ENCODE peak calls at places on chromosomes 7 and 10, in four cellular contexts. D is tibial nerve, V is body of pancreas, W is adrenal gland. O is an unnamed sample.

GRCh38 chr10:124707546-124707945 is 36.6 kb downstream of the FAM53B start:
- DNase-seq in D (no peak), V (no peak), W (no peak), O (no peak)

GRCh38 chr10:95290801-95291633 is at the start of gene PDLIM1:
- DNase-seq in D (no peak), V (peak), W (peak), O (peak)

GRCh38 chr10:98163941-98164340 is 29.5 kb downstream of the R3HCC1L start:
- DNase-seq in D (no peak), V (no peak), W (no peak), O (no peak)

GRCh38 chr7:140640727-140641531 is at the start of gene DENND2A:
- DNase-seq in D (peak), V (peak), W (peak), O (peak)

GRCh38 chr10:95295031-95295755 is 4.4 kb upstream of the PDLIM1 start:
- DNase-seq in D (no peak), V (peak), W (peak), O (peak)

GRCh38 chr7:16926283-16926682 is 44.5 kb upstream of the AGR3 start:
- DNase-seq in D (peak), V (no peak), W (peak), O (peak)

GRCh38 chr10:88091490-88092061 is 228.2 kb downstream of the PTEN start:
- DNase-seq in D (no peak), V (no peak), W (no peak), O (no peak)

GRCh38 chr10:70567603-70568002 is 34.9 kb downstream of the PRF1 start:
- DNase-seq in D (no peak), V (no peak), W (no peak), O (no peak)

GRCh38 chr7:152522551-152522950 is 86.7 kb upstream of the KMT2C start:
- DNase-seq in D (no peak), V (no peak), W (peak), O (peak)

GRCh38 chr7:234712-235553 is 42.6 kb downstream of the FAM20C start:
- DNase-seq in D (peak), V (peak), W (peak), O (peak)

GRCh38 chr7:55467047-55467593 is 102.0 kb downstream of the LANCL2 start:
- DNase-seq in D (no peak), V (no peak), W (no peak), O (no peak)

GRCh38 chr10:113854757-113855626 is 531 bp downstream of the NHLRC2 start:
- DNase-seq in D (peak), V (peak), W (peak), O (peak)

GRCh38 chr10:97849491-97850402 is at the start of gene GOLGA7B:
- DNase-seq in D (no peak), V (peak), W (peak), O (peak)

GRCh38 chr10:74994714-74995308 is 116.6 kb upstream of the SAMD8 start:
- DNase-seq in D (no peak), V (no peak), W (no peak), O (no peak)

GRCh38 chr10:106714734-106715368 is 449.7 kb downstream of the SORCS1 start:
- DNase-seq in D (no peak), V (no peak), W (no peak), O (no peak)

GRCh38 chr10:114401195-114401741 is 3.0 kb downstream of the AFAP1L2 start:
- DNase-seq in D (peak), V (peak), W (peak), O (peak)

GRCh38 chr7:137937202-137937560 is 64.7 kb downstream of the CREB3L2 start:
- DNase-seq in D (no peak), V (peak), W (peak), O (peak)

GRCh38 chr10:89352039-89352597 is 24.3 kb downstream of the IFIT3 start:
- DNase-seq in D (no peak), V (peak), W (peak), O (peak)

GRCh38 chr7:128123291-128124037 is 92.2 kb upstream of the LRRC4 start:
- DNase-seq in D (no peak), V (no peak), W (no peak), O (no peak)

GRCh38 chr7:55432937-55433784 is 68.0 kb downstream of the LANCL2 start:
- DNase-seq in D (no peak), V (no peak), W (no peak), O (no peak)

GRCh38 chr10:2839081-2839725 is 228.1 kb upstream of the PFKP start:
- DNase-seq in D (peak), V (peak), W (peak), O (peak)

GRCh38 chr10:75922435-75922834 is 491.0 kb downstream of the LRMDA start:
- DNase-seq in D (no peak), V (no peak), W (no peak), O (no peak)

GRCh38 chr10:132939957-132940790 is 2.2 kb downstream of the CFAP46 start:
- DNase-seq in D (peak), V (no peak), W (peak), O (no peak)

GRCh38 chr10:59177031-59177861 is 803 bp downstream of the PHYHIPL start:
- DNase-seq in D (peak), V (peak), W (peak), O (no peak)

GRCh38 chr10:26593896-26594295 is 103.6 kb upstream of the PDSS1 start:
- DNase-seq in D (no peak), V (no peak), W (no peak), O (no peak)

GRCh38 chr10:1522237-1522636 is 215.1 kb downstream of the ADARB2 start:
- DNase-seq in D (no peak), V (no peak), W (no peak), O (no peak)

GRCh38 chr7:91169819-91170218 is 94.4 kb upstream of the FZD1 start:
- DNase-seq in D (no peak), V (no peak), W (no peak), O (no peak)

GRCh38 chr7:47150497-47151260 is 431.2 kb downstream of the TNS3 start:
- DNase-seq in D (no peak), V (no peak), W (no peak), O (no peak)

GRCh38 chr7:138434458-138435093 is 25.5 kb upstream of the TRIM24 start:
- DNase-seq in D (no peak), V (no peak), W (no peak), O (no peak)

GRCh38 chr7:34823650-34824258 is 165.7 kb downstream of the NPSR1 start:
- DNase-seq in D (peak), V (peak), W (peak), O (peak)

GRCh38 chr10:106540606-106541005 is 623.9 kb downstream of the SORCS1 start:
- DNase-seq in D (no peak), V (no peak), W (no peak), O (no peak)

GRCh38 chr10:69124558-69125121 is 662 bp downstream of the VPS26A start:
- DNase-seq in D (no peak), V (peak), W (peak), O (peak)

GRCh38 chr10:94219829-94220228 is 142.9 kb downstream of the NOC3L start:
- DNase-seq in D (no peak), V (no peak), W (no peak), O (peak)

GRCh38 chr10:24894309-24894708 is 58.1 kb downstream of the PRTFDC1 start:
- DNase-seq in D (no peak), V (no peak), W (peak), O (no peak)

GRCh38 chr10:68600041-68600778 is 40.1 kb downstream of the TET1 start:
- DNase-seq in D (peak), V (peak), W (peak), O (peak)

GRCh38 chr7:34928052-34928451 is 109.2 kb downstream of the DPY19L1 start:
- DNase-seq in D (peak), V (peak), W (peak), O (peak)

GRCh38 chr10:71334228-71334791 is 15.3 kb downstream of the SLC29A3 start:
- DNase-seq in D (no peak), V (no peak), W (no peak), O (no peak)

GRCh38 chr7:50416509-50417299 is 33.4 kb downstream of the FIGNL1 start:
- DNase-seq in D (no peak), V (no peak), W (no peak), O (no peak)

DNA sequence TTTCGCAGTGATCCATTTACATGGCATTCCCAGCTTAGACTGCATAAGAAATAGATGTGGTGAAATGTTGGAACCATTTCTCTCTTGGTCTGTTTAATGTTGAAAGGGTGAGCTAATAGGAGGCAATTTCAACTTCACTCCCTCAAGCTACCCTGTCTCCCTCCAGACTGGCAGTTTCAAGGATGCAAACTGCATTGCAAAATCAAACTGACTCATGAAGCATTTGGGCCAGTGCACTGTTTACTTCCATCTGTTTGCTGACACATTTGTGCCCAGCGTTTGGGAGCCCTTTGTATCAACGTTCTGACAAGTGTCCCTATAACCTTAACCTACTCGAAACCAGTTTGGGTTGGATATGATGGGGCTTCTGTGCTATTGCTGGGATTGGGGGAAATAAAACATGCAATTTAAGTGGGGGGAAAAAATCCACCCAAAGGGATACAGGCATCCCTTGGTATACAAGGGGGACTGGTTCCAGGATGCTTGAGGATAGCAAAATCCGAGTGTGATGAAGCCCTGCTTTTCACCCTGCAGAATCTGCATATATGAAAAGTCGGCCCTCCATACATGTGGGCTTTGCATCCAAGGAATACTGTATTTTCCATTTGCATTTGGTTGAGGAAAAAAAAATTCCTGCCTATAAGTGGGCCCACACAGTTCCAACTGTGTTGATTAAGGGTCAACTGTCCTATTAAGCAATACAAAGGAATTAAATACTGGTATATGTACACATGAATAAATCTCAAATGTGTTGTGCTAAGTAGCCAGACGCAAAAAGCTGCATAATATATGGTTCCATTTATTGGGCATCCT is 15.6 kb downstream of the RHEB start:
- DNase-seq in D (peak), V (peak), W (peak), O (no peak)
- TF ChIP-seq POLR2A in D (no peak), V (no peak), W (no peak), O (no peak)

DNA sequence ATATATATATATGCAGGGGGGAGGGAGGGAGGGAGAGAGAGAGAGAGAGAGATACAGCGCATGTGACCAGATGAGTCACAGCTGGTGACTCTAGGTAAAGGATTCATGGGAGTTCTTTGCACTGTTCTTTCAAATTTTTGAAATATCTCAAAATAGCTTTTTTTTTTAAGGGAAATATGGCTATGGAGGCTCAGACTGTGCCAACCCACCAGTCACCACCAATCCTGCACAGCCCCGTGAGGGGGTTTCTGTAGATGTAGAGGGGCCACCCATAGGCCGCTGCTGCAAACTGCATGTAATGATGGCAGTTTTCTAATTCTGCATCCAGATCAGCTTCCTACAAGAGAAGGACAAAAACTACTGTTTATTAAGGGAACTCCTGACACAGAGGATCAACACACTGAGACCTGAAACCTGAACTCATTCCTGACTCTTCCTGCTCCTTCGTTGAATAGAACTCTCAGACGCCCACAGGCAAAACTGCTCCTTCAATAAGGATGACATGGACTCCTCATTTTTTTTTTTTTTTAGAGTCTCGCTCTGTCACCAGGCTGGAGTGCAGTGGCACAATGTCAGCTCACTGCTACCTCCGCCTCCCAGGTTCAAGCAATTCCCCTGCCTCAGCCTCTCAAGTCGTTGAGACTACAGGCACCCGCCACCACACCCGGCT is 17.3 kb downstream of the DAGLB start:
- DNase-seq in D (no peak), V (no peak), W (no peak), O (no peak)
- H3K4me3 ChIP-seq in D (no peak), V (no peak), W (no peak), O (no peak)

DNA sequence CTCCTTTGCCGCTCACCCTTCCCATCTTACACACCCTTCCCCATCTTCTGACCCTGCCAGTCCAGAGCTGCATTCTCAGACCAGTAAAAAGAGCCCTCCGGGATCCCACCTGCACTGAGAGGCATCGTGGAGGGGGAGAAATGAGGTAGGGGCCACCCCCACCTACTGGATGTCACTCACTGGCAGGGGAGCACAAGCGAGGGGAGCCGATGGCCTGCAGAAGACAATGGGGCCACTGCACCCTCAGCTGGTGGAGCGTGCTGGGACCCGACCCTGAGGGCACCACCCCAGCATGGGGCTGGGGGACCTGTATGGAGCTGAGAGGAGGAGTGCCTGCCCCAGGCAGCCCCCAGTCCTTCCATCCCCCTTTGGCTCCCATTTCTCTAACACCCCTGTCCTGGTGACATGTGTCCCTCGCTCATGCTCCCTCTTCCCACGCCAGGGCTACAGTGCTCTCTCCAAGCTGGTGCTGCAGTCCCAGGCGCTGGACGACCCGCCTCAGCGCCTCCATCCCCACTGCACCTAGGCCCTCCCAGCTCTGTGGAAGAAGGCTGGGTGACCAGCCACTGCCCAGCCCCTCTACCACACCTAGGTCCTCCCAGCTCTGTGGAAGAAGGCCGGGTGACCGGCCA is 49.8 kb downstream of the RASGEF1A start:
- DNase-seq in D (no peak), V (no peak), W (no peak), O (no peak)
- TF ChIP-seq CTCF in D (no peak), V (no peak), W (no peak), O (no peak)

GRCh38 chr10:110512461-110513187 is 14.9 kb downstream of the DUSP5 start:
- DNase-seq in D (no peak), V (no peak), W (peak), O (no peak)
- TF ChIP-seq POLR2A in D (no peak), V (no peak), W (no peak), O (no peak)

GRCh38 chr7:3092468-3092867 is 48.8 kb upstream of the CARD11 start:
- DNase-seq in D (peak), V (no peak), W (peak), O (peak)
- H3K4me3 ChIP-seq in D (no peak), V (no peak), W (no peak), O (no peak)

GRCh38 chr7:1448958-1449357 is 10.3 kb downstream of the MICALL2 start:
- DNase-seq in D (no peak), V (no peak), W (no peak), O (no peak)
- TF ChIP-seq CTCF in D (no peak), V (no peak), W (no peak), O (no peak)

GRCh38 chr7:148884049-148884298 is at the start of gene EZH2:
- DNase-seq in D (no peak), V (no peak), W (no peak), O (no peak)
- TF ChIP-seq POLR2A in D (no peak), V (no peak), W (no peak), O (peak)